ENCODE peak calls at places on chromosomes 1 and 21, in nine cellular contexts. P is GM23338, Z is cardiac muscle cell, U is K562, F is heart right ventricle, J is tibial artery, R is astrocyte of the spinal cord, E is lower lobe of right lung, B is dorsolateral prefrontal cortex. I is an unnamed sample.

GRCh38 chr1:204695692-204696091 is 10.2 kb upstream of the LRRN2 start:
- DNase-seq in P (no peak), J (no peak), R (no peak), E (no peak), B (no peak), F (no peak), U (no peak), Z (no peak), I (no peak)

GRCh38 chr1:208219098-208219658 is 25.0 kb downstream of the PLXNA2 start:
- DNase-seq in U (peak), F (no peak), B (no peak), P (no peak), Z (no peak), J (no peak), E (no peak), R (no peak), I (no peak)

GRCh38 chr1:248872752-248873408 is 14.0 kb upstream of the ZNF692 start:
- DNase-seq in U (peak), J (peak), B (peak), E (peak), F (peak), P (peak), Z (peak), R (peak), I (peak)

GRCh38 chr1:245074232-245074747 is 80.5 kb upstream of the KIF26B start:
- DNase-seq in J (no peak), R (peak), U (no peak), E (no peak), Z (no peak), F (no peak), P (no peak), B (no peak), I (peak)

GRCh38 chr1:223203694-223204093 is 60.6 kb upstream of the TLR5 start:
- DNase-seq in F (no peak), R (no peak), Z (no peak), P (no peak), B (no peak), J (no peak), U (no peak), E (no peak), I (no peak)

GRCh38 chr21:36547464-36547863 is 67.5 kb upstream of the CLDN14 start:
- DNase-seq in E (no peak), P (no peak), U (no peak), Z (no peak), R (no peak), B (peak), F (no peak), J (no peak), I (peak)

GRCh38 chr1:53473463-53473862 is 14.3 kb downstream of the DMRTB1 start:
- DNase-seq in P (no peak), F (no peak), Z (no peak), E (no peak), B (no peak), R (peak), J (no peak), U (peak), I (peak)

GRCh38 chr1:37634554-37635308 is at the start of gene RSPO1:
- DNase-seq in U (peak), B (no peak), P (peak), E (no peak), J (no peak), Z (peak), F (no peak), R (no peak), I (peak)

GRCh38 chr1:176843352-176844297 is 320.9 kb downstream of the ASTN1 start:
- DNase-seq in B (no peak), F (no peak), R (peak), P (peak), E (no peak), Z (peak), J (peak), U (peak), I (peak)

GRCh38 chr1:10007161-10007560 is 10.1 kb downstream of the RBP7 start:
- DNase-seq in E (no peak), U (no peak), J (no peak), P (no peak), Z (peak), B (no peak), F (no peak), R (no peak), I (no peak)

GRCh38 chr21:25421327-25422028 is 185.8 kb downstream of the MRPL39 start:
- DNase-seq in F (no peak), E (no peak), Z (peak), B (no peak), U (no peak), R (peak), J (peak), P (peak), I (peak)

GRCh38 chr1:111959436-111959835 is 30.0 kb downstream of the KCND3 start:
- DNase-seq in R (no peak), P (no peak), B (no peak), F (no peak), J (no peak), Z (no peak), U (no peak), E (no peak), I (no peak)

GRCh38 chr1:215479567-215479966 is 87.5 kb upstream of the KCTD3 start:
- DNase-seq in U (no peak), Z (no peak), J (no peak), B (no peak), F (no peak), E (no peak), R (no peak), P (no peak), I (no peak)

GRCh38 chr1:18217398-18218043 is 109.9 kb downstream of the IGSF21 start:
- DNase-seq in E (no peak), R (no peak), J (peak), B (no peak), Z (peak), P (peak), U (peak), F (no peak), I (no peak)

GRCh38 chr21:42669069-42669468 is 15.6 kb downstream of the PDE9A start:
- DNase-seq in Z (peak), B (no peak), U (no peak), E (no peak), R (no peak), F (peak), P (peak), J (no peak), I (no peak)

GRCh38 chr1:2968471-2968881 is 52.8 kb upstream of the ACTRT2 start:
- DNase-seq in P (peak), R (no peak), U (no peak), Z (no peak), B (peak), F (no peak), J (no peak), E (no peak), I (no peak)

GRCh38 chr1:209162651-209163050 is 420.9 kb upstream of the CAMK1G start:
- DNase-seq in B (peak), Z (no peak), U (no peak), P (no peak), J (no peak), E (no peak), R (peak), F (no peak), I (no peak)

GRCh38 chr21:44347911-44348451 is 5.4 kb upstream of the TRPM2 start:
- DNase-seq in Z (no peak), P (no peak), R (no peak), F (no peak), J (no peak), B (no peak), E (peak), U (no peak), I (no peak)

GRCh38 chr1:35660581-35661473 is 19.5 kb upstream of the PSMB2 start:
- DNase-seq in B (no peak), P (peak), F (no peak), Z (peak), J (no peak), R (peak), U (peak), E (no peak), I (peak)

GRCh38 chr1:54253480-54253879 is 53.5 kb downstream of the MRPL37 start:
- DNase-seq in P (no peak), B (no peak), E (no peak), U (no peak), J (peak), F (no peak), R (peak), Z (peak), I (peak)

GRCh38 chr1:240350910-240351331 is 259.2 kb downstream of the FMN2 start:
- DNase-seq in R (peak), U (no peak), E (no peak), F (no peak), P (no peak), B (no peak), J (no peak), Z (no peak), I (peak)

GRCh38 chr1:85495556-85495955 is 30.6 kb upstream of the DDAH1 start:
- DNase-seq in U (no peak), J (no peak), F (no peak), B (no peak), Z (no peak), P (no peak), E (peak), R (peak), I (no peak)

GRCh38 chr1:85496881-85497582 is 32.1 kb upstream of the DDAH1 start:
- DNase-seq in U (no peak), Z (no peak), R (no peak), P (no peak), J (no peak), B (no peak), F (no peak), E (no peak), I (peak)

GRCh38 chr1:85494074-85494956 is 29.4 kb upstream of the DDAH1 start:
- DNase-seq in P (no peak), R (no peak), E (no peak), J (no peak), B (no peak), F (no peak), U (no peak), Z (no peak), I (no peak)

GRCh38 chr1:85490270-85490669 is 25.3 kb upstream of the DDAH1 start:
- DNase-seq in P (no peak), U (no peak), E (no peak), Z (no peak), R (no peak), J (no peak), F (no peak), B (no peak), I (no peak)

GRCh38 chr1:85494957-85495266 is 30.0 kb upstream of the DDAH1 start:
- DNase-seq in R (peak), P (peak), Z (peak), F (no peak), B (no peak), E (no peak), J (peak), U (no peak), I (no peak)
- TF ChIP-seq CTCF in R (peak), P (peak), Z (peak), F (peak), B (peak), E (peak), J (peak), U (peak), I (peak)

GRCh38 chr1:164576311-164577271 is 17.6 kb downstream of the PBX1 start:
- DNase-seq in B (peak), Z (peak), J (no peak), P (peak), U (no peak), F (peak), R (peak), E (no peak), I (peak)
- H3K4me3 ChIP-seq in B (peak), Z (peak), J (peak), P (peak), U (no peak), F (peak), R (peak), E (peak), I (peak)

GRCh38 chr1:116020668-116021272 is 44.5 kb downstream of the SLC22A15 start:
- DNase-seq in E (peak), R (peak), B (peak), U (peak), J (peak), Z (peak), F (peak), P (peak), I (peak)
- TF ChIP-seq CTCF in E (peak), R (peak), B (peak), U (peak), J (peak), Z (peak), F (peak), P (peak), I (peak)

GRCh38 chr1:116907351-116907750 is 2.4 kb upstream of the PTGFRN start:
- DNase-seq in E (no peak), U (no peak), P (no peak), Z (no peak), F (no peak), B (no peak), R (no peak), J (no peak), I (no peak)

GRCh38 chr1:116910379-116911165 is 856 bp downstream of the PTGFRN start:
- DNase-seq in Z (peak), U (peak), F (peak), J (peak), R (peak), E (peak), P (peak), B (no peak), I (no peak)

GRCh38 chr1:116909511-116910378 is at the start of gene PTGFRN:
- DNase-seq in U (peak), P (peak), F (peak), J (peak), E (peak), Z (peak), B (no peak), R (peak), I (peak)

GRCh38 chr1:116908266-116908665 is 1.4 kb upstream of the PTGFRN start:
- DNase-seq in Z (no peak), B (no peak), F (no peak), R (no peak), P (no peak), E (no peak), J (no peak), U (no peak), I (no peak)

GRCh38 chr1:116908821-116909510 is 750 bp upstream of the PTGFRN start:
- DNase-seq in E (no peak), R (no peak), U (no peak), J (no peak), P (peak), F (no peak), Z (no peak), B (no peak), I (no peak)
- H3K4me3 ChIP-seq in E (peak), R (peak), U (no peak), J (peak), P (peak), F (peak), Z (peak), B (peak), I (peak)

GRCh38 chr1:78333426-78334012 is 157.3 kb upstream of the PTGFR start:
- DNase-seq in R (no peak), Z (peak), B (no peak), F (no peak), J (no peak), E (no peak), P (peak), U (no peak), I (no peak)
- TF ChIP-seq CTCF in R (peak), Z (peak), B (peak), F (peak), J (peak), E (peak), P (peak), U (peak), I (peak)

DNA sequence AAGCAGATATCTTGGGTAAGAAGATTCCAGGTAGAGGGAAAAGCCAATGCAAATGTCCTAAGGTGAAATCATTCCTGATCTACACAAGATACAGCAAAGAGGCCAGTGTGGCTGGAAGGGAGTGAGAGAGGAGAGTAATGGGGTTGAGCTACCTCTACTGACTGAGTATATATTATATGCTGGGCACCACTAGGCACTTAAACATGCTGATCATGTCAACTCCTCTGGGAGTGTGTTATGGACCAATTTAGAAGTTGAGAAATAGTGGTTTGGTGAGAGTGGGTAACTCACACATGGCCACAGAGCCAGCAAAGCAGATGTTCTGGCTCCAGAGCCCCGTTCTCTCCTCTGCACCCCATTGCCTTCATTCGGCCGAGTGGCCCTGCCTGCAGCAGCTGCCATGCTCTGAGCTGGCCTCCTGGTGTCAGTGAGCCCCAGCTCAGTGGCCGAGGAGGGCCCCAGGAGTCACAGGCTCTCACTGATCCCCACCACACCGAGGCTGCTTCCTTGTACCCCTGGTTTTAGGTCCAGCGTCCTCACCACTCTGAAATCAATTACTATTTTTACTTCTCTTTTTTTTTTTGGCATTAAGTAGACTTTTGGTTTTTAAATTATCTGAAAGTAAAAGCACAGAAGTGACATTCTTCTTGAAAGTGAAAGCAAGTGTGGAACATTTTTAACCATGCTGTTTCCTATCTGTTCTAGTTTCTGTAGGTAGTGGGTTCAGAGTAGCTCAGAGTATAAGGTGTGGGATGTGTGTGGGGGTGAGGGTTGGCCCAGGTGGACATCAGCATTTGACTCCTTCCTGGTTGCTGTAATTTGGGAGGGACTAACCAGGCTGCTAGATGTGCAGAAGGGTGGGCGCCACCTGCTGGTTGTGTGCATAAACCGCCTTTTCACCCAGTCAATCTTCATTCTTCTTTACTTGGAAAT is 45.8 kb upstream of the CRNN start:
- DNase-seq in U (peak), P (peak), Z (peak), R (peak), J (peak), B (peak), F (peak), E (peak), I (peak)
- H3K4me3 ChIP-seq in U (no peak), P (no peak), Z (no peak), R (no peak), J (peak), B (peak), F (no peak), E (peak), I (peak)